ENCODE peak calls at places on chromosomes 6 and 20, in eight cellular contexts. U, I, G, X, J, Y, H and Q are unnamed samples.

GRCh38 chr20:1326031-1326930 is 2.7 kb downstream of the SDCBP2 start:
- DNase-seq in J (peak), X (no peak), G (peak), U (no peak), H (no peak), I (no peak), Y (no peak), Q (no peak)

GRCh38 chr20:37677969-37678610 is 15.7 kb upstream of the CTNNBL1 start:
- DNase-seq in I (no peak), J (no peak), X (no peak), G (no peak), U (no peak), H (no peak), Y (no peak), Q (no peak)

GRCh38 chr6:138289739-138290138 is 71.4 kb upstream of the PBOV1 start:
- DNase-seq in J (no peak), U (no peak), H (no peak), Y (no peak), X (no peak), G (no peak), I (peak), Q (no peak)

GRCh38 chr20:48538058-48538825 is 289.6 kb downstream of the PREX1 start:
- DNase-seq in Y (peak), I (peak), X (no peak), U (peak), J (peak), H (no peak), G (peak), Q (no peak)

GRCh38 chr6:32614366-32615081 is 22.7 kb upstream of the HLA-DQA1 start:
- DNase-seq in U (no peak), J (no peak), H (no peak), I (no peak), X (no peak), G (no peak), Y (no peak), Q (no peak)

GRCh38 chr6:140879861-140880260 is 1252.9 kb upstream of the GJE1 start:
- DNase-seq in I (no peak), G (no peak), H (no peak), X (no peak), Y (no peak), U (peak), J (peak), Q (no peak)

GRCh38 chr20:44034965-44035635 is 120.4 kb downstream of the TOX2 start:
- DNase-seq in H (no peak), U (no peak), I (no peak), X (no peak), Y (no peak), J (no peak), G (no peak), Q (no peak)

GRCh38 chr20:31568041-31568731 is 36.9 kb upstream of the ID1 start:
- DNase-seq in U (no peak), Y (no peak), H (no peak), G (no peak), J (peak), X (no peak), I (no peak), Q (no peak)

GRCh38 chr6:22350109-22350508 is 53.3 kb upstream of the PRL start:
- DNase-seq in G (no peak), X (no peak), Y (no peak), H (no peak), J (no peak), U (no peak), I (no peak), Q (no peak)

GRCh38 chr6:26152226-26153101 is 65.2 kb downstream of the HFE start:
- DNase-seq in H (no peak), G (no peak), U (no peak), J (no peak), Y (no peak), I (no peak), X (no peak), Q (no peak)

GRCh38 chr6:47355496-47355895 is 45.8 kb upstream of the TNFRSF21 start:
- DNase-seq in G (no peak), H (no peak), U (no peak), Y (no peak), J (no peak), I (no peak), X (no peak), Q (no peak)

GRCh38 chr6:63935732-63936131 is 300.1 kb downstream of the PHF3 start:
- DNase-seq in I (no peak), G (no peak), U (no peak), X (no peak), J (no peak), H (no peak), Y (no peak), Q (no peak)

GRCh38 chr6:35014786-35015185 is 125.7 kb downstream of the ANKS1A start:
- DNase-seq in G (no peak), Y (no peak), I (no peak), J (peak), H (no peak), X (no peak), U (peak), Q (no peak)

GRCh38 chr20:47358672-47359532 is 2.4 kb upstream of the ZMYND8 start:
- DNase-seq in U (peak), X (no peak), Y (no peak), G (peak), I (peak), H (peak), J (peak), Q (no peak)

GRCh38 chr20:61948586-61949362 is 116.9 kb downstream of the TAF4 start:
- DNase-seq in X (no peak), I (no peak), Y (no peak), J (no peak), H (no peak), G (no peak), U (no peak), Q (no peak)

GRCh38 chr6:41046084-41046483 is 3.8 kb downstream of the TSPO2 start:
- DNase-seq in Y (no peak), I (no peak), H (no peak), U (no peak), J (no peak), X (no peak), G (no peak), Q (no peak)

GRCh38 chr6:80460396-80460912 is 354.0 kb downstream of the BCKDHB start:
- DNase-seq in U (peak), G (no peak), X (no peak), Y (no peak), H (no peak), I (no peak), J (peak), Q (no peak)

GRCh38 chr6:73121421-73121993 is 103.8 kb downstream of the KHDC1L start:
- DNase-seq in Y (no peak), U (peak), I (no peak), X (no peak), H (no peak), J (peak), G (no peak), Q (no peak)

GRCh38 chr6:122459240-122459639 is 12.4 kb downstream of the SERINC1 start:
- DNase-seq in U (peak), G (no peak), I (no peak), J (no peak), Y (no peak), X (no peak), H (no peak), Q (no peak)

GRCh38 chr20:50575869-50576720 is 65.9 kb downstream of the PTPN1 start:
- DNase-seq in Y (peak), G (no peak), X (peak), J (peak), U (peak), H (peak), I (peak), Q (peak)

GRCh38 chr20:11013801-11014200 is 340.0 kb upstream of the JAG1 start:
- DNase-seq in Y (no peak), X (no peak), J (no peak), I (no peak), G (no peak), H (no peak), U (no peak), Q (no peak)

GRCh38 chr6:75296811-75297779 is 12.5 kb upstream of the TMEM30A start:
- DNase-seq in Y (peak), I (no peak), X (peak), J (peak), U (peak), G (no peak), H (peak), Q (peak)

GRCh38 chr20:61280217-61280980 is 28.3 kb downstream of the CDH4 start:
- DNase-seq in J (no peak), I (no peak), G (no peak), H (no peak), U (no peak), X (no peak), Y (no peak), Q (no peak)

GRCh38 chr6:134605034-134605433 is 287.1 kb upstream of the SGK1 start:
- DNase-seq in J (no peak), Y (no peak), H (no peak), U (no peak), I (no peak), G (no peak), X (no peak), Q (no peak)

GRCh38 chr6:160031442-160031841 is 62.6 kb downstream of the IGF2R start:
- DNase-seq in I (no peak), H (no peak), X (no peak), Y (no peak), G (no peak), U (peak), J (no peak), Q (no peak)

GRCh38 chr20:33812673-33813462 is 1.7 kb downstream of the CHMP4B start:
- DNase-seq in X (no peak), H (peak), G (no peak), Y (no peak), J (peak), U (peak), I (no peak), Q (no peak)

GRCh38 chr6:79544939-79545450 is 7.8 kb upstream of the LCA5 start:
- DNase-seq in G (peak), I (peak), U (peak), H (peak), J (peak), X (no peak), Y (peak), Q (no peak)

GRCh38 chr20:51958636-51959542 is 156.6 kb upstream of the SALL4 start:
- DNase-seq in X (no peak), U (peak), J (peak), G (no peak), I (no peak), Y (no peak), H (no peak), Q (peak)

GRCh38 chr6:137736048-137736846 is 130.8 kb upstream of the TNFAIP3 start:
- DNase-seq in H (no peak), J (no peak), X (peak), I (no peak), Y (no peak), U (no peak), G (no peak), Q (peak)

GRCh38 chr6:26537846-26538571 is at the start of gene HMGN4:
- DNase-seq in U (peak), Y (peak), I (peak), G (peak), H (peak), X (peak), J (peak), Q (peak)

GRCh38 chr6:159233365-159234101 is 64.3 kb downstream of the FNDC1 start:
- DNase-seq in H (no peak), Y (no peak), U (no peak), G (no peak), I (no peak), X (no peak), J (no peak), Q (no peak)

GRCh38 chr6:151068761-151069312 is 170.9 kb upstream of the AKAP12 start:
- DNase-seq in J (peak), U (peak), Y (no peak), I (no peak), X (no peak), H (no peak), G (no peak), Q (no peak)

GRCh38 chr20:49245921-49246740 is 26.9 kb downstream of the DDX27 start:
- DNase-seq in Y (no peak), X (peak), G (no peak), H (peak), I (peak), J (peak), U (peak), Q (peak)

GRCh38 chr6:139960676-139961075 is 586.2 kb upstream of the CITED2 start:
- DNase-seq in J (no peak), G (no peak), H (no peak), Y (no peak), U (no peak), I (no peak), X (no peak), Q (no peak)

GRCh38 chr6:11494786-11495564 is 42.6 kb upstream of the TMEM170B start:
- DNase-seq in I (no peak), G (no peak), H (no peak), Y (no peak), X (no peak), J (no peak), U (peak), Q (no peak)

GRCh38 chr6:163533443-163533842 is 118.9 kb downstream of the QKI start:
- DNase-seq in I (peak), U (peak), G (no peak), Y (no peak), X (no peak), H (no peak), J (peak), Q (no peak)

GRCh38 chr6:151413372-151414145 is 22.2 kb upstream of the ZBTB2 start:
- DNase-seq in I (no peak), H (no peak), J (no peak), U (no peak), G (no peak), X (peak), Y (no peak), Q (peak)

GRCh38 chr6:37049735-37049989 is 44.2 kb downstream of the FGD2 start:
- DNase-seq in J (no peak), I (no peak), U (no peak), G (no peak), Y (no peak), H (no peak), X (no peak), Q (no peak)

GRCh38 chr6:37048851-37049734 is 43.6 kb downstream of the FGD2 start:
- DNase-seq in U (peak), Y (no peak), H (peak), X (peak), J (peak), I (peak), G (no peak), Q (no peak)

GRCh38 chr6:37047933-37048850 is 42.7 kb downstream of the FGD2 start:
- DNase-seq in X (no peak), H (no peak), J (no peak), I (no peak), G (no peak), U (no peak), Y (no peak), Q (no peak)

GRCh38 chr6:37049990-37050853 is 44.8 kb downstream of the FGD2 start:
- DNase-seq in U (no peak), J (no peak), I (no peak), G (no peak), H (peak), X (peak), Y (no peak), Q (no peak)

GRCh38 chr6:37047421-37047931 is 42.0 kb downstream of the FGD2 start:
- DNase-seq in Y (no peak), X (no peak), J (no peak), I (no peak), G (no peak), H (no peak), U (no peak), Q (peak)
- H3K4me3 ChIP-seq in Y (no peak), X (no peak), J (no peak), I (no peak), G (no peak), H (no peak), U (no peak), Q (no peak)

GRCh38 chr6:29791162-29791561 is 36.5 kb upstream of the HLA-G start:
- DNase-seq in H (no peak), J (no peak), I (no peak), U (peak), X (no peak), G (no peak), Y (no peak), Q (no peak)
- H3K4me3 ChIP-seq in H (no peak), J (no peak), I (no peak), U (no peak), X (no peak), G (peak), Y (no peak), Q (no peak)

DNA sequence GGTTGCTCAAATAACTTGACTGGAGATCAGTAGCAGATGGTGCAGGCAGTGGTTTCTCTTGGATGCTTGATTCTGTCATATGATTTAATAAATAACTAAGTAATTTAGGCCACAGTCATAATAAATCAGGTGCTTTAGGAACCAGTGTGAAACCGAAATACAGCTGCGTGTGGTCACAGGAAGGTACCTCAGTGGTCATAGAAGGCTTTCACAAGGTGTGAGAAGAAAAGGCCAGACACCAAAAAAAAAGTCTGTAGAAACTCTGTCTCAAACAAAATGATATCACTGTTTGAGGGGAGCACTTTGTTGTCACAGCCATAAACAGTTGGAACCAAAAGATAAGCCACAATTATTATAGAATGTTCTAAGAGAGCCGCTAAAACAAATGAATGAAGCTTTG is 56.5 kb downstream of the ARMC2 start:
- DNase-seq in U (no peak), I (no peak), H (no peak), Y (no peak), G (no peak), J (no peak), X (no peak), Q (no peak)
- H3K4me3 ChIP-seq in U (no peak), I (no peak), H (no peak), Y (no peak), G (no peak), J (no peak), X (no peak), Q (no peak)

GRCh38 chr6:45116714-45117410 is 211.3 kb upstream of the RUNX2 start:
- DNase-seq in G (no peak), H (no peak), I (no peak), Y (no peak), J (peak), X (no peak), U (peak), Q (peak)
- H3K4me3 ChIP-seq in G (no peak), H (no peak), I (no peak), Y (no peak), J (no peak), X (no peak), U (no peak), Q (no peak)